ENCODE peak calls at places on chromosomes 3 and 15, in four cellular contexts. R, U, I and D are unnamed samples.

GRCh38 chr3:132289311-132289710 is 27.9 kb upstream of the ACP3 start:
- DNase-seq in R (no peak), U (no peak), I (no peak), D (no peak)

GRCh38 chr3:105277656-105278055 is 89.1 kb upstream of the ALCAM start:
- DNase-seq in R (no peak), U (no peak), I (no peak), D (no peak)

GRCh38 chr3:36907911-36908646 is 36.8 kb downstream of the TRANK1 start:
- DNase-seq in R (peak), U (peak), I (peak), D (peak)

GRCh38 chr3:17028363-17028762 is 143.6 kb downstream of the PLCL2 start:
- DNase-seq in R (no peak), U (no peak), I (no peak), D (no peak)

GRCh38 chr15:96093063-96093462 is 237.4 kb upstream of the NR2F2 start:
- DNase-seq in R (no peak), U (no peak), I (no peak), D (no peak)

GRCh38 chr15:33358303-33358702 is 47.5 kb downstream of the RYR3 start:
- DNase-seq in R (no peak), U (no peak), I (no peak), D (no peak)

GRCh38 chr15:58593870-58594269 is 155.6 kb downstream of the ADAM10 start:
- DNase-seq in R (no peak), U (no peak), I (no peak), D (peak)

GRCh38 chr15:74780983-74781672 is 752 bp upstream of the CSK start:
- DNase-seq in R (no peak), U (no peak), I (peak), D (no peak)

GRCh38 chr15:40289140-40289775 is 6.4 kb upstream of the ANKRD63 start:
- DNase-seq in R (no peak), U (no peak), I (no peak), D (no peak)

GRCh38 chr3:104279617-104280016 is 1087.1 kb upstream of the ALCAM start:
- DNase-seq in R (no peak), U (no peak), I (no peak), D (no peak)

GRCh38 chr3:187833799-187834578 is 88.7 kb upstream of the BCL6 start:
- DNase-seq in R (no peak), U (no peak), I (no peak), D (no peak)

GRCh38 chr15:71880276-71880675 is 69.9 kb downstream of the NR2E3 start:
- DNase-seq in R (no peak), U (no peak), I (no peak), D (no peak)

GRCh38 chr3:190382082-190382481 is 5.9 kb upstream of the CLDN16 start:
- DNase-seq in R (no peak), U (no peak), I (no peak), D (no peak)

GRCh38 chr15:57541805-57542504 is 49.7 kb upstream of the MYZAP start:
- DNase-seq in R (peak), U (no peak), I (no peak), D (peak)

GRCh38 chr15:53843166-53843565 is 83.7 kb upstream of the WDR72 start:
- DNase-seq in R (no peak), U (no peak), I (no peak), D (no peak)

GRCh38 chr3:183774631-183775030 is 50.7 kb downstream of the MAP6D1 start:
- DNase-seq in R (no peak), U (no peak), I (no peak), D (no peak)

GRCh38 chr3:134576426-134576825 is 74.4 kb downstream of the KY start:
- DNase-seq in R (no peak), U (no peak), I (no peak), D (no peak)

GRCh38 chr3:78839710-78840109 is 928.1 kb downstream of the ROBO1 start:
- DNase-seq in R (no peak), U (no peak), I (no peak), D (no peak)